ENCODE peak calls at places on chromosomes 5 and 9, in ten cellular contexts. Q, E, M, Z, T, K, N, R, W and J are unnamed samples.

GRCh38 chr5:96785719-96786118 is 22.0 kb downstream of the ERAP1 start:
- DNase-seq in Q (no peak), E (no peak), M (no peak), Z (no peak), T (no peak), K (no peak), N (no peak), R (no peak), W (no peak), J (no peak)

GRCh38 chr9:36192196-36192595 is 1.5 kb downstream of the CLTA start:
- DNase-seq in Q (no peak), E (no peak), M (no peak), Z (no peak), T (no peak), K (no peak), N (no peak), R (no peak), W (peak; percentile 45), J (no peak)

GRCh38 chr9:74379718-74380117 is 117.4 kb upstream of the RORB start:
- DNase-seq in Q (peak; percentile 67), E (no peak), M (no peak), Z (no peak), T (peak; percentile 40), K (peak; percentile 15), N (peak; percentile 35), R (peak; percentile 5), W (peak; percentile 70), J (peak; percentile 15)

GRCh38 chr9:93588641-93589609 is 12.5 kb downstream of the PHF2 start:
- DNase-seq in Q (peak; percentile 3), E (peak; percentile 28), M (no peak), Z (peak; percentile 35), T (no peak), K (no peak), N (no peak), R (no peak), W (no peak), J (no peak)

GRCh38 chr9:88017086-88017485 is 42.8 kb upstream of the CDK20 start:
- DNase-seq in Q (no peak), E (no peak), M (no peak), Z (peak; percentile 10), T (no peak), K (no peak), N (no peak), R (no peak), W (no peak), J (no peak)

GRCh38 chr5:45696206-45696836 is at the start of gene HCN1:
- DNase-seq in Q (peak; percentile 95), E (peak; percentile 40), M (peak; percentile 89), Z (peak; percentile 73), T (peak; percentile 17), K (peak; percentile 83), N (peak; percentile 41), R (peak; percentile 17), W (peak; percentile 94), J (no peak)

GRCh38 chr5:93915142-93915553 is 173.7 kb upstream of the POU5F2 start:
- DNase-seq in Q (peak; percentile 51), E (peak; percentile 23), M (no peak), Z (peak; percentile 62), T (peak; percentile 50), K (no peak), N (no peak), R (peak; percentile 30), W (peak; percentile 70), J (peak; percentile 20)

GRCh38 chr5:141872496-141873356 is 5.5 kb downstream of the PCDH1 start:
- DNase-seq in Q (peak; percentile 18), E (no peak), M (no peak), Z (peak; percentile 36), T (no peak), K (no peak), N (no peak), R (no peak), W (peak; percentile 89), J (no peak)

GRCh38 chr5:163914911-163915310 is 409.5 kb downstream of the MAT2B start:
- DNase-seq in Q (peak; percentile 9), E (no peak), M (no peak), Z (no peak), T (no peak), K (no peak), N (no peak), R (no peak), W (no peak), J (no peak)

GRCh38 chr5:162911873-162912272 is 525.5 kb upstream of the CCNG1 start:
- DNase-seq in Q (no peak), E (no peak), M (no peak), Z (no peak), T (no peak), K (no peak), N (no peak), R (no peak), W (no peak), J (no peak)

GRCh38 chr5:115431116-115431515 is 113.5 kb downstream of the FEM1C start:
- DNase-seq in Q (no peak), E (no peak), M (no peak), Z (no peak), T (no peak), K (no peak), N (no peak), R (no peak), W (no peak), J (no peak)

GRCh38 chr5:173383711-173384110 is 55.5 kb upstream of the STC2 start:
- DNase-seq in Q (no peak), E (no peak), M (no peak), Z (peak; percentile 6), T (no peak), K (no peak), N (no peak), R (no peak), W (no peak), J (no peak)

GRCh38 chr5:53714324-53715010 is 154.0 kb downstream of the NDUFS4 start:
- DNase-seq in Q (no peak), E (no peak), M (no peak), Z (peak; percentile 22), T (no peak), K (no peak), N (no peak), R (no peak), W (no peak), J (no peak)

GRCh38 chr5:153551537-153552079 is 61.1 kb downstream of the GRIA1 start:
- DNase-seq in Q (peak; percentile 67), E (peak; percentile 97), M (no peak), Z (peak; percentile 99), T (no peak), K (peak; percentile 21), N (peak; percentile 82), R (no peak), W (peak; percentile 18), J (peak; percentile 88)

GRCh38 chr5:135313405-135313804 is 85.6 kb downstream of the MACROH2A1 start:
- DNase-seq in Q (no peak), E (no peak), M (no peak), Z (no peak), T (no peak), K (no peak), N (no peak), R (no peak), W (no peak), J (no peak)

GRCh38 chr5:113047733-113048652 is 71.4 kb downstream of the DCP2 start:
- DNase-seq in Q (no peak), E (no peak), M (no peak), Z (no peak), T (no peak), K (no peak), N (no peak), R (no peak), W (no peak), J (no peak)

GRCh38 chr5:113050606-113051391 is 74.2 kb downstream of the DCP2 start:
- DNase-seq in Q (no peak), E (peak; percentile 83), M (no peak), Z (peak; percentile 89), T (no peak), K (no peak), N (no peak), R (no peak), W (no peak), J (no peak)

GRCh38 chr5:113048931-113049330 is 72.3 kb downstream of the DCP2 start:
- DNase-seq in Q (no peak), E (no peak), M (no peak), Z (no peak), T (no peak), K (no peak), N (no peak), R (no peak), W (no peak), J (no peak)

GRCh38 chr5:113044776-113045175 is 68.2 kb downstream of the DCP2 start:
- DNase-seq in Q (no peak), E (no peak), M (no peak), Z (no peak), T (no peak), K (no peak), N (no peak), R (no peak), W (no peak), J (no peak)

GRCh38 chr5:113047234-113047633 is 70.6 kb downstream of the DCP2 start:
- DNase-seq in Q (peak; percentile 55), E (no peak), M (no peak), Z (peak; percentile 39), T (no peak), K (no peak), N (peak; percentile 33), R (no peak), W (no peak), J (no peak)
- TF ChIP-seq CTCF in Q (no peak), E (no peak), M (no peak), Z (no peak), T (no peak), K (no peak), N (no peak), R (no peak), W (no peak), J (no peak)

GRCh38 chr9:131008909-131009618 is at the start of gene LAMC3:
- DNase-seq in Q (peak; percentile 61), E (no peak), M (peak; percentile 24), Z (no peak), T (no peak), K (no peak), N (no peak), R (no peak), W (peak; percentile 61), J (no peak)
- H3K4me3 ChIP-seq in Q (peak within 1 kb of the TSS; percentile 20), E (peak within 1 kb of the TSS; percentile 47), M (peak within 1 kb of the TSS; percentile 22), Z (peak within 1 kb of the TSS; percentile 22), T (no peak within 1 kb of the TSS), K (no peak within 1 kb of the TSS), N (no peak within 1 kb of the TSS), R (peak within 1 kb of the TSS; percentile 56), W (peak within 1 kb of the TSS; percentile 35), J (peak within 1 kb of the TSS; percentile 11)

DNA sequence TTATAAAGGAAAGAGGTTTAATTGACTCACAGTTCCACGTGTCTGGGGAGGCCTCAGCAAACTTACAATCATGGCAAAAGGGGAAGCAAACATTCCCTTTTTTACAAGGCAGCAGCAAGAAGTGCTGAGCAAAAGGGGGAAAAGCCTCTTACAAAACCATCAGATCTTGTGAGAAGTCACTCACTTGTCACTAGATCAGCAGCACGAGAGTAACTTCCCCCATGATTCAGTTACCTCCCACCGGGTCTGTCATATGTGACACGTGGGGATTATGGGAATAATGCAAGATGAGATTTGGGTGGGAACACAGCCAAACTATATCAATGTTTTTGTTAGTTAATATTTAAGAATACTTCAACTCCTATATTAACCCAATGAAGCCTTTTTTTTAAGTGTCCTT is 275.2 kb upstream of the CDH9 start:
- DNase-seq in Q (no peak), E (no peak), M (no peak), Z (no peak), T (no peak), K (no peak), N (no peak), R (no peak), W (no peak), J (no peak)
- TF ChIP-seq CTCF in Q (no peak), E (no peak), M (no peak), Z (no peak), T (no peak), K (no peak), N (no peak), R (no peak), W (no peak), J (no peak)

GRCh38 chr9:24479696-24480095 is 66.0 kb downstream of the IZUMO3 start:
- DNase-seq in Q (no peak), E (no peak), M (no peak), Z (no peak), T (no peak), K (no peak), N (no peak), R (no peak), W (no peak), J (no peak)
- H3K4me3 ChIP-seq in Q (no peak overlapping the region), E (no peak overlapping the region), M (no peak overlapping the region), Z (no peak overlapping the region), T (no peak overlapping the region), K (no peak overlapping the region), N (no peak overlapping the region), R (no peak overlapping the region), W (no peak overlapping the region), J (no peak overlapping the region)